ENCODE peak calls at places on chromosomes 6 and 20, in ten cellular contexts. One of them, this sample, is unnamed.

GRCh38 chr20:8389381-8390368 is 257.6 kb downstream of the PLCB1 start:
- DNase-seq in nephron progenitor cell: no peak
- DNase-seq in IMR-90: peak
- DNase-seq in left lung: no peak
- DNase-seq in lower lobe of right lung: no peak
- DNase-seq in psoas muscle: no peak
- DNase-seq in suprapubic skin: no peak
- DNase-seq in ovary: no peak
- DNase-seq in ascending aorta: no peak
- DNase-seq in A549: peak
- DNase-seq in this sample: peak

GRCh38 chr6:168507297-168507696 is 66.3 kb downstream of the SMOC2 start:
- DNase-seq in nephron progenitor cell: no peak
- DNase-seq in IMR-90: no peak
- DNase-seq in left lung: no peak
- DNase-seq in lower lobe of right lung: no peak
- DNase-seq in psoas muscle: no peak
- DNase-seq in suprapubic skin: no peak
- DNase-seq in ovary: no peak
- DNase-seq in ascending aorta: no peak
- DNase-seq in A549: no peak
- DNase-seq in this sample: no peak

GRCh38 chr6:137904822-137905617 is 38.0 kb downstream of the TNFAIP3 start:
- DNase-seq in nephron progenitor cell: no peak
- DNase-seq in IMR-90: no peak
- DNase-seq in left lung: peak
- DNase-seq in lower lobe of right lung: peak
- DNase-seq in psoas muscle: no peak
- DNase-seq in suprapubic skin: no peak
- DNase-seq in ovary: no peak
- DNase-seq in ascending aorta: no peak
- DNase-seq in A549: no peak
- DNase-seq in this sample: peak

GRCh38 chr6:96171112-96171511 is 155.3 kb downstream of the FUT9 start:
- DNase-seq in nephron progenitor cell: no peak
- DNase-seq in IMR-90: no peak
- DNase-seq in left lung: no peak
- DNase-seq in lower lobe of right lung: no peak
- DNase-seq in psoas muscle: no peak
- DNase-seq in suprapubic skin: no peak
- DNase-seq in ovary: no peak
- DNase-seq in ascending aorta: no peak
- DNase-seq in A549: no peak
- DNase-seq in this sample: no peak

GRCh38 chr6:113461153-113461897 is 395.8 kb upstream of the MARCKS start:
- DNase-seq in nephron progenitor cell: no peak
- DNase-seq in IMR-90: peak
- DNase-seq in left lung: no peak
- DNase-seq in lower lobe of right lung: no peak
- DNase-seq in psoas muscle: no peak
- DNase-seq in suprapubic skin: no peak
- DNase-seq in ovary: no peak
- DNase-seq in ascending aorta: no peak
- DNase-seq in A549: no peak
- DNase-seq in this sample: no peak

GRCh38 chr6:157748839-157749571 is 74.0 kb upstream of the SNX9 start:
- DNase-seq in nephron progenitor cell: no peak
- DNase-seq in IMR-90: no peak
- DNase-seq in left lung: no peak
- DNase-seq in lower lobe of right lung: no peak
- DNase-seq in psoas muscle: no peak
- DNase-seq in suprapubic skin: no peak
- DNase-seq in ovary: no peak
- DNase-seq in ascending aorta: no peak
- DNase-seq in A549: no peak
- DNase-seq in this sample: no peak

GRCh38 chr6:79078057-79078969 is at the start of gene PHIP:
- DNase-seq in nephron progenitor cell: peak
- DNase-seq in IMR-90: peak
- DNase-seq in left lung: peak
- DNase-seq in lower lobe of right lung: peak
- DNase-seq in psoas muscle: peak
- DNase-seq in suprapubic skin: peak
- DNase-seq in ovary: peak
- DNase-seq in ascending aorta: peak
- DNase-seq in A549: peak
- DNase-seq in this sample: peak

GRCh38 chr20:51596656-51597388 is 54.3 kb upstream of the NFATC2 start:
- DNase-seq in nephron progenitor cell: no peak
- DNase-seq in IMR-90: no peak
- DNase-seq in left lung: no peak
- DNase-seq in lower lobe of right lung: no peak
- DNase-seq in psoas muscle: no peak
- DNase-seq in suprapubic skin: no peak
- DNase-seq in ovary: no peak
- DNase-seq in ascending aorta: no peak
- DNase-seq in A549: no peak
- DNase-seq in this sample: no peak

GRCh38 chr20:4006640-4007039 is 8.7 kb downstream of the RNF24 start:
- DNase-seq in nephron progenitor cell: no peak
- DNase-seq in IMR-90: no peak
- DNase-seq in left lung: no peak
- DNase-seq in lower lobe of right lung: no peak
- DNase-seq in psoas muscle: peak
- DNase-seq in suprapubic skin: no peak
- DNase-seq in ovary: no peak
- DNase-seq in ascending aorta: no peak
- DNase-seq in A549: no peak
- DNase-seq in this sample: no peak

GRCh38 chr6:52307900-52308372 is 23.4 kb upstream of the MCM3 start:
- DNase-seq in nephron progenitor cell: no peak
- DNase-seq in IMR-90: no peak
- DNase-seq in left lung: no peak
- DNase-seq in lower lobe of right lung: no peak
- DNase-seq in psoas muscle: no peak
- DNase-seq in suprapubic skin: no peak
- DNase-seq in ovary: no peak
- DNase-seq in ascending aorta: no peak
- DNase-seq in A549: no peak
- DNase-seq in this sample: peak

GRCh38 chr6:137975058-137975940 is 108.2 kb downstream of the TNFAIP3 start:
- DNase-seq in nephron progenitor cell: no peak
- DNase-seq in IMR-90: peak
- DNase-seq in left lung: no peak
- DNase-seq in lower lobe of right lung: no peak
- DNase-seq in psoas muscle: no peak
- DNase-seq in suprapubic skin: no peak
- DNase-seq in ovary: no peak
- DNase-seq in ascending aorta: no peak
- DNase-seq in A549: no peak
- DNase-seq in this sample: peak

DNA sequence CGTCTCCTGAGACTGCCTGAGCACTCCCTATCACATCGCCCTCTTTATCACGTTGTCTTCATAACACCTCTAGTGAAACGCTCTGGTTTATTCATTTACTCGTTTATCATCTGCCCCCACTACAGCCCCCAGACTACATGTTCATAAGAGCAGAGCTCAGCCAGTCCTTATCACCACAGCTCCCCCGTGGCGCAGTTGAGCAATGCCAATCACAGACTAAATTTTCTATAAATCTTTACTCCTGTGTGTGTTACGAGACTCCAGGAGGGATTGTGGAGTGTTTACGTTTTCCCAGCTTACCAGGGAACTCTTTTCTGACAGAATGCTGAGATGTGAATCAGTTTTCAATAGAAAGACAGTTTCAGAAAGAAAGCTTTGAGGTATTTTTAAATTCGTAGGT is 316.3 kb downstream of the ADGRB3 start:
- DNase-seq in nephron progenitor cell: no peak
- DNase-seq in IMR-90: no peak
- DNase-seq in left lung: no peak
- DNase-seq in lower lobe of right lung: no peak
- DNase-seq in psoas muscle: no peak
- DNase-seq in suprapubic skin: no peak
- DNase-seq in ovary: no peak
- DNase-seq in ascending aorta: no peak
- DNase-seq in A549: no peak
- DNase-seq in this sample: no peak
- TF ChIP-seq CTCF in nephron progenitor cell: no peak
- TF ChIP-seq CTCF in IMR-90: no peak
- TF ChIP-seq CTCF in left lung: no peak
- TF ChIP-seq CTCF in lower lobe of right lung: no peak
- TF ChIP-seq CTCF in psoas muscle: no peak
- TF ChIP-seq CTCF in suprapubic skin: no peak
- TF ChIP-seq CTCF in ovary: no peak
- TF ChIP-seq CTCF in ascending aorta: no peak
- TF ChIP-seq CTCF in A549: no peak
- TF ChIP-seq CTCF in this sample: no peak

GRCh38 chr20:11140359-11140758 is 466.6 kb upstream of the JAG1 start:
- DNase-seq in nephron progenitor cell: no peak
- DNase-seq in IMR-90: peak
- DNase-seq in left lung: no peak
- DNase-seq in lower lobe of right lung: no peak
- DNase-seq in psoas muscle: no peak
- DNase-seq in suprapubic skin: no peak
- DNase-seq in ovary: no peak
- DNase-seq in ascending aorta: no peak
- DNase-seq in A549: peak
- DNase-seq in this sample: no peak
- TF ChIP-seq CTCF in nephron progenitor cell: no peak
- TF ChIP-seq CTCF in IMR-90: peak
- TF ChIP-seq CTCF in left lung: no peak
- TF ChIP-seq CTCF in lower lobe of right lung: no peak
- TF ChIP-seq CTCF in psoas muscle: no peak
- TF ChIP-seq CTCF in suprapubic skin: no peak
- TF ChIP-seq CTCF in ovary: no peak
- TF ChIP-seq CTCF in ascending aorta: no peak
- TF ChIP-seq CTCF in A549: no peak
- TF ChIP-seq CTCF in this sample: no peak

DNA sequence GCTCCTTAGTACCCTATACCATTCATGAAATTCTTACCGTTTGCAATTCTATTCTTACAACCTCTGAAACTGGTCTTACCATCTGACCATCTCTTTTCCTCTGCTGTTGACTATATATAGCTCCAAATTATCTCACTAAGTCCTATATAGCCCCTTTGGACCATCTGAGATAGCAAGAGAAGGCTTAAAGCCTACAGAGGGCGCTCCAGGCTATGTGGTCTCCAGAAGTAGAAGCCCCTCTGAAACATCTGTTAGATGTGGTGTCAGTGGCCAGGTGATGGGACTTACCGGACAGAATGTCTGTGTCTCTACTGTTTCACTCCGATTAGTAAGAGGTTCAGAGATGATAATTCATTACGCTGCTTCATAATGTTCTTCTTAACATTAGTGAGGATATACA is 140.7 kb upstream of the BMP2 start:
- DNase-seq in nephron progenitor cell: no peak
- DNase-seq in IMR-90: no peak
- DNase-seq in left lung: no peak
- DNase-seq in lower lobe of right lung: no peak
- DNase-seq in psoas muscle: no peak
- DNase-seq in suprapubic skin: no peak
- DNase-seq in ovary: no peak
- DNase-seq in ascending aorta: no peak
- DNase-seq in A549: no peak
- DNase-seq in this sample: peak
- TF ChIP-seq CTCF in nephron progenitor cell: no peak
- TF ChIP-seq CTCF in IMR-90: no peak
- TF ChIP-seq CTCF in left lung: no peak
- TF ChIP-seq CTCF in lower lobe of right lung: no peak
- TF ChIP-seq CTCF in psoas muscle: no peak
- TF ChIP-seq CTCF in suprapubic skin: no peak
- TF ChIP-seq CTCF in ovary: no peak
- TF ChIP-seq CTCF in ascending aorta: no peak
- TF ChIP-seq CTCF in A549: no peak
- TF ChIP-seq CTCF in this sample: no peak

GRCh38 chr6:29850011-29850553 is 22.5 kb downstream of the HLA-G start:
- DNase-seq in nephron progenitor cell: no peak
- DNase-seq in IMR-90: no peak
- DNase-seq in left lung: no peak
- DNase-seq in lower lobe of right lung: no peak
- DNase-seq in psoas muscle: peak
- DNase-seq in suprapubic skin: no peak
- DNase-seq in ovary: no peak
- DNase-seq in ascending aorta: no peak
- DNase-seq in A549: no peak
- DNase-seq in this sample: no peak

GRCh38 chr6:29845405-29846006 is 17.9 kb downstream of the HLA-G start:
- DNase-seq in nephron progenitor cell: no peak
- DNase-seq in IMR-90: no peak
- DNase-seq in left lung: no peak
- DNase-seq in lower lobe of right lung: no peak
- DNase-seq in psoas muscle: no peak
- DNase-seq in suprapubic skin: no peak
- DNase-seq in ovary: no peak
- DNase-seq in ascending aorta: no peak
- DNase-seq in A549: peak
- DNase-seq in this sample: no peak

GRCh38 chr6:29853245-29853644 is 25.6 kb downstream of the HLA-G start:
- DNase-seq in nephron progenitor cell: no peak
- DNase-seq in IMR-90: no peak
- DNase-seq in left lung: no peak
- DNase-seq in lower lobe of right lung: no peak
- DNase-seq in psoas muscle: no peak
- DNase-seq in suprapubic skin: no peak
- DNase-seq in ovary: no peak
- DNase-seq in ascending aorta: no peak
- DNase-seq in A549: no peak
- DNase-seq in this sample: no peak

GRCh38 chr6:29851190-29851589 is 23.6 kb downstream of the HLA-G start:
- DNase-seq in nephron progenitor cell: no peak
- DNase-seq in IMR-90: no peak
- DNase-seq in left lung: no peak
- DNase-seq in lower lobe of right lung: no peak
- DNase-seq in psoas muscle: no peak
- DNase-seq in suprapubic skin: no peak
- DNase-seq in ovary: no peak
- DNase-seq in ascending aorta: no peak
- DNase-seq in A549: no peak
- DNase-seq in this sample: no peak

DNA sequence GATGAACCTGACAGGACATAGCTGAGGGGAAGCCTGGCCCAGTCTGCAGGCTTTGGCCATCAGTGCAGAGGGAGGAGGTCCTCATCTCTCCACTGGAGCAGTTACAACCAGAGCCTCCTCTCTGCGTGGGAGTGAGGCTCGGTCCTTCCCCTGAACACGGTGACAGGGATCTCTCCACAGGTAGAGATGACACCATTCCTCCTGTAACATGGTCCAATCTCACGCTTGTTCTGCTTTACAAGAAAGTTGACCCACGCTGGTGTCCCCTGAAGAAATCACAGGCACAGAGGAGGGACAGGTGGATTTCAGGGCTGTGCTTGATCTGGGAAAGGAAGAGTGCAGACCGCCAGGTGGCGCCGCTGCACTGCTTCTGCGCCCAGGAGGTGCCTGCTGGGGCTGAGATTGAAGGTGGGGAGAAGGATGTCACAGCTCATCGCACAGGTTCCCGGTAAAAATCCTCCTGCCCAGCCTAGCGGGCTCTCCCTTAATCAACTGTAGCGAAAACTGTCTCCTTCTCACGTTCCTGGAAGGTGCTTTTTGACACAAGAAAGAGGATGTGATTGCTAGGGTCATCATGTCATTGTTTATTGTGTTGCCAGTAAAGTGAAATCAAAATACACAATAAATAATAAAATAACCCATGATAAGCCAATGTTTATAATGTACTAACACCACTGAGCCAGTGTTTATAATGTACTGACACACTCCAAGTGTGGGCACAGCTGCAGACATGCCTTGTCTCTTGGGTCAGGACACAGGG is 20.4 kb downstream of the HLA-G start:
- DNase-seq in nephron progenitor cell: peak
- DNase-seq in IMR-90: peak
- DNase-seq in left lung: peak
- DNase-seq in lower lobe of right lung: peak
- DNase-seq in psoas muscle: peak
- DNase-seq in suprapubic skin: peak
- DNase-seq in ovary: peak
- DNase-seq in ascending aorta: no peak
- DNase-seq in A549: peak
- DNase-seq in this sample: peak
- TF ChIP-seq CTCF in nephron progenitor cell: peak
- TF ChIP-seq CTCF in IMR-90: peak
- TF ChIP-seq CTCF in left lung: peak
- TF ChIP-seq CTCF in lower lobe of right lung: peak
- TF ChIP-seq CTCF in psoas muscle: peak
- TF ChIP-seq CTCF in suprapubic skin: peak
- TF ChIP-seq CTCF in ovary: peak
- TF ChIP-seq CTCF in ascending aorta: peak
- TF ChIP-seq CTCF in A549: peak
- TF ChIP-seq CTCF in this sample: peak

This sample was measured in NB4.